ENCODE peak calls at places on chromosomes 4 and X, in ten cellular contexts. One of them, this sample, is unnamed.

GRCh38 chrX:24513416-24513815 is 48.3 kb downstream of the PDK3 start:
- DNase-seq in GM12878: peak
- DNase-seq in kidney: no peak
- DNase-seq in GM23248: no peak
- DNase-seq in spleen: no peak
- DNase-seq in right cardiac atrium: no peak
- DNase-seq in RWPE1: no peak
- DNase-seq in fibroblast of lung: no peak
- DNase-seq in mesendoderm: no peak
- DNase-seq in psoas muscle: no peak
- DNase-seq in this sample: no peak

GRCh38 chrX:40300286-40300890 is 202.6 kb upstream of the BCOR start:
- DNase-seq in RWPE1: no peak
- DNase-seq in right cardiac atrium: no peak
- DNase-seq in GM12878: no peak
- DNase-seq in spleen: no peak
- DNase-seq in psoas muscle: no peak
- DNase-seq in kidney: no peak
- DNase-seq in GM23248: no peak
- DNase-seq in mesendoderm: no peak
- DNase-seq in fibroblast of lung: no peak
- DNase-seq in this sample: no peak

GRCh38 chr4:96102541-96103018 is 262.7 kb downstream of the PDHA2 start:
- DNase-seq in fibroblast of lung: peak
- DNase-seq in spleen: no peak
- DNase-seq in GM23248: no peak
- DNase-seq in kidney: no peak
- DNase-seq in mesendoderm: peak
- DNase-seq in RWPE1: peak
- DNase-seq in psoas muscle: no peak
- DNase-seq in right cardiac atrium: no peak
- DNase-seq in GM12878: no peak
- DNase-seq in this sample: no peak

GRCh38 chr4:128690009-128690408 is 119.5 kb upstream of the JADE1 start:
- DNase-seq in kidney: no peak
- DNase-seq in spleen: no peak
- DNase-seq in fibroblast of lung: no peak
- DNase-seq in mesendoderm: no peak
- DNase-seq in psoas muscle: no peak
- DNase-seq in GM23248: no peak
- DNase-seq in RWPE1: no peak
- DNase-seq in GM12878: no peak
- DNase-seq in right cardiac atrium: no peak
- DNase-seq in this sample: no peak

GRCh38 chrX:43279341-43279808 is 376.7 kb upstream of the MAOA start:
- DNase-seq in GM12878: no peak
- DNase-seq in psoas muscle: no peak
- DNase-seq in mesendoderm: no peak
- DNase-seq in GM23248: no peak
- DNase-seq in RWPE1: no peak
- DNase-seq in fibroblast of lung: no peak
- DNase-seq in spleen: no peak
- DNase-seq in kidney: no peak
- DNase-seq in right cardiac atrium: no peak
- DNase-seq in this sample: no peak

GRCh38 chr4:136831553-136831952 is 700.7 kb downstream of the PCDH18 start:
- DNase-seq in fibroblast of lung: no peak
- DNase-seq in kidney: no peak
- DNase-seq in GM12878: no peak
- DNase-seq in psoas muscle: no peak
- DNase-seq in RWPE1: no peak
- DNase-seq in spleen: no peak
- DNase-seq in GM23248: no peak
- DNase-seq in mesendoderm: peak
- DNase-seq in right cardiac atrium: no peak
- DNase-seq in this sample: no peak

GRCh38 chr4:25592670-25593069 is 63.0 kb upstream of the SLC34A2 start:
- DNase-seq in right cardiac atrium: no peak
- DNase-seq in mesendoderm: no peak
- DNase-seq in RWPE1: no peak
- DNase-seq in GM12878: no peak
- DNase-seq in fibroblast of lung: no peak
- DNase-seq in kidney: no peak
- DNase-seq in spleen: no peak
- DNase-seq in psoas muscle: no peak
- DNase-seq in GM23248: no peak
- DNase-seq in this sample: no peak

GRCh38 chr4:833731-834367 is 7.9 kb upstream of the CPLX1 start:
- DNase-seq in RWPE1: no peak
- DNase-seq in right cardiac atrium: peak
- DNase-seq in psoas muscle: peak
- DNase-seq in GM12878: no peak
- DNase-seq in fibroblast of lung: no peak
- DNase-seq in GM23248: no peak
- DNase-seq in kidney: peak
- DNase-seq in spleen: peak
- DNase-seq in mesendoderm: no peak
- DNase-seq in this sample: no peak

GRCh38 chrX:141857479-141857878 is 19.4 kb downstream of the MAGEC3 start:
- DNase-seq in kidney: no peak
- DNase-seq in spleen: no peak
- DNase-seq in mesendoderm: no peak
- DNase-seq in GM23248: no peak
- DNase-seq in RWPE1: no peak
- DNase-seq in GM12878: no peak
- DNase-seq in fibroblast of lung: no peak
- DNase-seq in psoas muscle: no peak
- DNase-seq in right cardiac atrium: no peak
- DNase-seq in this sample: no peak

GRCh38 chr4:141254326-141254725 is 33.6 kb downstream of the ZNF330 start:
- DNase-seq in fibroblast of lung: no peak
- DNase-seq in RWPE1: no peak
- DNase-seq in mesendoderm: peak
- DNase-seq in right cardiac atrium: no peak
- DNase-seq in GM23248: no peak
- DNase-seq in kidney: no peak
- DNase-seq in psoas muscle: no peak
- DNase-seq in spleen: no peak
- DNase-seq in GM12878: no peak
- DNase-seq in this sample: no peak

GRCh38 chr4:160510925-160511324 is 1408.0 kb downstream of the RAPGEF2 start:
- DNase-seq in right cardiac atrium: no peak
- DNase-seq in spleen: no peak
- DNase-seq in GM23248: peak
- DNase-seq in GM12878: no peak
- DNase-seq in RWPE1: peak
- DNase-seq in mesendoderm: no peak
- DNase-seq in fibroblast of lung: peak
- DNase-seq in psoas muscle: no peak
- DNase-seq in kidney: no peak
- DNase-seq in this sample: no peak

GRCh38 chr4:7240341-7240740 is 48.0 kb downstream of the SORCS2 start:
- DNase-seq in GM23248: no peak
- DNase-seq in right cardiac atrium: no peak
- DNase-seq in GM12878: no peak
- DNase-seq in RWPE1: no peak
- DNase-seq in psoas muscle: no peak
- DNase-seq in spleen: no peak
- DNase-seq in kidney: peak
- DNase-seq in mesendoderm: peak
- DNase-seq in fibroblast of lung: no peak
- DNase-seq in this sample: no peak

GRCh38 chr4:123198706-123199105 is 197.9 kb upstream of the SPRY1 start:
- DNase-seq in kidney: no peak
- DNase-seq in mesendoderm: no peak
- DNase-seq in right cardiac atrium: no peak
- DNase-seq in RWPE1: no peak
- DNase-seq in GM12878: no peak
- DNase-seq in psoas muscle: no peak
- DNase-seq in spleen: no peak
- DNase-seq in GM23248: peak
- DNase-seq in fibroblast of lung: peak
- DNase-seq in this sample: no peak

GRCh38 chr4:151730003-151730559 is 30.7 kb downstream of the GATB start:
- DNase-seq in mesendoderm: peak
- DNase-seq in spleen: no peak
- DNase-seq in kidney: no peak
- DNase-seq in GM23248: peak
- DNase-seq in psoas muscle: no peak
- DNase-seq in right cardiac atrium: no peak
- DNase-seq in RWPE1: peak
- DNase-seq in GM12878: no peak
- DNase-seq in fibroblast of lung: peak
- DNase-seq in this sample: no peak

GRCh38 chrX:1536712-1537030 is 314 bp downstream of the P2RY8 start:
- DNase-seq in kidney: no peak
- DNase-seq in right cardiac atrium: no peak
- DNase-seq in spleen: no peak
- DNase-seq in GM12878: no peak
- DNase-seq in psoas muscle: no peak
- DNase-seq in mesendoderm: no peak
- DNase-seq in fibroblast of lung: no peak
- DNase-seq in RWPE1: no peak
- DNase-seq in GM23248: no peak
- DNase-seq in this sample: no peak
- H3K27ac ChIP-seq in kidney: peak
- H3K27ac ChIP-seq in right cardiac atrium: peak
- H3K27ac ChIP-seq in spleen: peak
- H3K27ac ChIP-seq in GM12878: peak
- H3K27ac ChIP-seq in psoas muscle: peak
- H3K27ac ChIP-seq in mesendoderm: no peak
- H3K27ac ChIP-seq in fibroblast of lung: no peak
- H3K27ac ChIP-seq in RWPE1: no peak
- H3K27ac ChIP-seq in GM23248: no peak
- H3K27ac ChIP-seq in this sample: no peak

GRCh38 chr4:155353923-155354540 is 22.7 kb downstream of the MAP9 start:
- DNase-seq in psoas muscle: no peak
- DNase-seq in GM23248: peak
- DNase-seq in kidney: peak
- DNase-seq in right cardiac atrium: peak
- DNase-seq in fibroblast of lung: peak
- DNase-seq in mesendoderm: peak
- DNase-seq in GM12878: no peak
- DNase-seq in spleen: peak
- DNase-seq in RWPE1: peak
- DNase-seq in this sample: peak
- H3K27ac ChIP-seq in psoas muscle: no peak
- H3K27ac ChIP-seq in GM23248: no peak
- H3K27ac ChIP-seq in kidney: no peak
- H3K27ac ChIP-seq in right cardiac atrium: no peak
- H3K27ac ChIP-seq in fibroblast of lung: no peak
- H3K27ac ChIP-seq in mesendoderm: no peak
- H3K27ac ChIP-seq in GM12878: no peak
- H3K27ac ChIP-seq in spleen: no peak
- H3K27ac ChIP-seq in RWPE1: no peak
- H3K27ac ChIP-seq in this sample: no peak

GRCh38 chr4:186724861-186725419 is 1.3 kb upstream of the FAT1 start:
- DNase-seq in GM23248: peak
- DNase-seq in fibroblast of lung: peak
- DNase-seq in right cardiac atrium: no peak
- DNase-seq in GM12878: no peak
- DNase-seq in psoas muscle: no peak
- DNase-seq in mesendoderm: peak
- DNase-seq in RWPE1: peak
- DNase-seq in spleen: no peak
- DNase-seq in kidney: no peak
- DNase-seq in this sample: no peak
- H3K27ac ChIP-seq in GM23248: peak
- H3K27ac ChIP-seq in fibroblast of lung: peak
- H3K27ac ChIP-seq in right cardiac atrium: peak
- H3K27ac ChIP-seq in GM12878: no peak
- H3K27ac ChIP-seq in psoas muscle: peak
- H3K27ac ChIP-seq in mesendoderm: peak
- H3K27ac ChIP-seq in RWPE1: peak
- H3K27ac ChIP-seq in spleen: peak
- H3K27ac ChIP-seq in kidney: peak
- H3K27ac ChIP-seq in this sample: no peak

GRCh38 chrX:132489256-132490085 is 633 bp upstream of the MBNL3 start:
- DNase-seq in GM12878: no peak
- DNase-seq in kidney: peak
- DNase-seq in mesendoderm: peak
- DNase-seq in psoas muscle: peak
- DNase-seq in RWPE1: peak
- DNase-seq in spleen: peak
- DNase-seq in fibroblast of lung: peak
- DNase-seq in GM23248: peak
- DNase-seq in right cardiac atrium: peak
- DNase-seq in this sample: no peak

GRCh38 chrX:132491191-132491590 is 2.4 kb upstream of the MBNL3 start:
- DNase-seq in GM12878: no peak
- DNase-seq in right cardiac atrium: no peak
- DNase-seq in fibroblast of lung: no peak
- DNase-seq in mesendoderm: peak
- DNase-seq in psoas muscle: no peak
- DNase-seq in RWPE1: no peak
- DNase-seq in GM23248: no peak
- DNase-seq in kidney: no peak
- DNase-seq in spleen: no peak
- DNase-seq in this sample: no peak

GRCh38 chrX:132490086-132490419 is 1.2 kb upstream of the MBNL3 start:
- DNase-seq in fibroblast of lung: no peak
- DNase-seq in mesendoderm: peak
- DNase-seq in right cardiac atrium: no peak
- DNase-seq in spleen: no peak
- DNase-seq in GM23248: no peak
- DNase-seq in GM12878: no peak
- DNase-seq in psoas muscle: no peak
- DNase-seq in kidney: no peak
- DNase-seq in RWPE1: no peak
- DNase-seq in this sample: no peak

GRCh38 chrX:132488819-132489255 is at the start of gene MBNL3:
- DNase-seq in RWPE1: no peak
- DNase-seq in fibroblast of lung: peak
- DNase-seq in GM23248: peak
- DNase-seq in GM12878: no peak
- DNase-seq in spleen: peak
- DNase-seq in mesendoderm: peak
- DNase-seq in kidney: peak
- DNase-seq in psoas muscle: peak
- DNase-seq in right cardiac atrium: peak
- DNase-seq in this sample: peak

DNA sequence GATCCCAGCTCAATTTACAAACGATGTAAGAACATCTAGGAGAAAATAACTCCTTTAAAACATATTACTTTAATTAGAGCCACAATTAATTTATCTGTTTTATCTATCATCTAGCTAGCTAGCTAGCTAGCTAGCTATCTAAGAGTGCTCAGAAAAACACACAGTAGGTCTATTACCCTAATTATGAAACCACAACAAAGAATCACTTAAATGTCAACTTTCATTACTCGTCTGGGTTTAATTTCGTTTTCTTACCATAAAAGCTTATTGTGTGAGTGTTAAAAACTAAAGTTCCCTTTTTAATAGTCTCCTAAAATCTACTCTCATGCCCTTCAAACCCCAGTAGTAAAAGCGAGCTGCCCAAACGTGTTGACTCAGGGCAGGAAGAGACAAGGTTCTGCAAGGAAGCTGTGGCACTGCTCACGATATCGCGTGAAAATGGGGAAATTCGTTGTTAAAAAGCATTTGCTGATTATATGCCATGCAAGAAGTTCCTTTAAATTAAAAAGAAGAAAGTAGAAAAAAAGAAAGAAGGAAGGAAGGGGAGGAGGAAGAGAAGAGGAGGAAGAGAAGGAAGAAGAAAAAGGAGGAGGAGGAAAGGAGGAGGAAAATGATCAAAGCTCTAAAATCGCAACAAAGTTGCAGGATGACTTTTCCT is 617 bp downstream of the MBNL3 start:
- DNase-seq in mesendoderm: peak
- DNase-seq in psoas muscle: no peak
- DNase-seq in spleen: no peak
- DNase-seq in GM12878: no peak
- DNase-seq in fibroblast of lung: peak
- DNase-seq in RWPE1: no peak
- DNase-seq in kidney: no peak
- DNase-seq in GM23248: peak
- DNase-seq in right cardiac atrium: peak
- DNase-seq in this sample: no peak
- H3K27ac ChIP-seq in mesendoderm: no peak
- H3K27ac ChIP-seq in psoas muscle: peak
- H3K27ac ChIP-seq in spleen: peak
- H3K27ac ChIP-seq in GM12878: peak
- H3K27ac ChIP-seq in fibroblast of lung: peak
- H3K27ac ChIP-seq in RWPE1: peak
- H3K27ac ChIP-seq in kidney: no peak
- H3K27ac ChIP-seq in GM23248: peak
- H3K27ac ChIP-seq in right cardiac atrium: no peak
- H3K27ac ChIP-seq in this sample: no peak